ENCODE peak calls at places on chromosomes 12 and 14, in five cellular contexts. W is stimulated activated naive B cell treated with anti-CD40 and anti-IgM and Interleukin-4, amounts not matched to agents 10 μg/mL and 1 μg/mL and 100 μg/mL, for 72 hours; O is CD8-positive, alpha-beta memory T cell; Z is stomach; G is NCI-H2081. R is an unnamed sample.

GRCh38 chr14:75609606-75610476 is 31.4 kb downstream of the FLVCR2 start:
- DNase-seq in W (no peak), O (no peak), Z (no peak), G (no peak), R (no peak)

GRCh38 chr14:60575008-60575407 is 66.1 kb downstream of the SIX6 start:
- DNase-seq in W (no peak), O (no peak), Z (no peak), G (no peak), R (no peak)

GRCh38 chr12:106889950-106890626 is 65.6 kb upstream of the TMEM263 start:
- DNase-seq in W (no peak), O (no peak), Z (no peak), G (no peak), R (no peak)

GRCh38 chr12:106712768-106713167 is 61.7 kb upstream of the RIC8B start:
- DNase-seq in W (no peak), O (no peak), Z (no peak), G (no peak), R (no peak)

GRCh38 chr12:19151298-19151697 is 21.8 kb downstream of the PLEKHA5 start:
- DNase-seq in W (no peak), O (no peak), Z (no peak), G (no peak), R (no peak)

GRCh38 chr12:3770891-3771290 is 18.0 kb upstream of the CRACR2A start:
- DNase-seq in W (no peak), O (no peak), Z (no peak), G (no peak), R (no peak)

GRCh38 chr14:89041245-89041585 is 216.8 kb downstream of the TTC8 start:
- DNase-seq in W (no peak), O (no peak), Z (peak), G (peak), R (no peak)

GRCh38 chr12:75571651-75572050 is 60.2 kb upstream of the KRR1 start:
- DNase-seq in W (no peak), O (no peak), Z (no peak), G (no peak), R (no peak)

GRCh38 chr12:105225505-105225904 is 10.5 kb downstream of the APPL2 start:
- DNase-seq in W (no peak), O (no peak), Z (no peak), G (no peak), R (no peak)